ENCODE peak calls at places on chromosomes 5 and 9, in five cellular contexts. D is HCT116, S is SK-N-SH, U is spleen, C is stomach. Y is an unnamed sample. For H3K4me1, the result is how much of the 10 kb centered on the place peaks cover.

GRCh38 chr5:97004423-97005060 is 68.7 kb downstream of the LNPEP start:
- DNase-seq in C (no peak), U (no peak), S (no peak), D (no peak), Y (no peak)

GRCh38 chr9:107489144-107489673 is 360 bp downstream of the KLF4 start:
- DNase-seq in D (no peak), C (no peak), S (no peak), U (peak), Y (no peak)

GRCh38 chr5:96333397-96333790 is 99.7 kb downstream of the PCSK1 start:
- DNase-seq in D (no peak), U (no peak), C (peak), S (no peak), Y (no peak)

GRCh38 chr9:8764041-8764440 is 964.5 kb upstream of the DMAC1 start:
- DNase-seq in S (peak), D (no peak), C (no peak), U (no peak), Y (no peak)

GRCh38 chr5:10423009-10423408 is 18.7 kb upstream of the ROPN1L start:
- DNase-seq in U (no peak), D (no peak), S (no peak), C (no peak), Y (no peak)

GRCh38 chr9:22005083-22005699 is 3.9 kb downstream of the CDKN2B start:
- DNase-seq in U (no peak), C (no peak), S (peak), D (no peak), Y (no peak)

GRCh38 chr9:115117999-115118470 is at the start of gene TNC:
- DNase-seq in U (peak), D (no peak), C (peak), S (peak), Y (peak)

GRCh38 chr5:83331842-83332241 is 139.7 kb upstream of the VCAN start:
- DNase-seq in U (no peak), D (no peak), C (no peak), S (peak), Y (no peak)

GRCh38 chr9:6758418-6759113 is 793 bp downstream of the KDM4C start:
- DNase-seq in U (peak), S (peak), C (peak), D (peak), Y (peak)

GRCh38 chr9:127053057-127053821 is 69.2 kb downstream of the ANGPTL2 start:
- DNase-seq in D (no peak), C (no peak), S (no peak), U (no peak), Y (no peak)

GRCh38 chr5:100900796-100901731 is 2.0 kb downstream of the ST8SIA4 start:
- DNase-seq in C (peak), D (no peak), S (no peak), U (peak), Y (peak)

GRCh38 chr5:13987843-13988464 is 43.5 kb upstream of the DNAH5 start:
- DNase-seq in C (peak), S (peak), U (no peak), D (peak), Y (peak)

GRCh38 chr5:41795125-41795524 is 75.1 kb downstream of the OXCT1 start:
- DNase-seq in C (no peak), S (no peak), U (no peak), D (no peak), Y (no peak)

GRCh38 chr5:139243425-139243965 is 45.3 kb upstream of the SIL1 start:
- DNase-seq in D (no peak), C (no peak), U (no peak), S (no peak), Y (no peak)

GRCh38 chr9:93154293-93154903 is 20.3 kb upstream of the NINJ1 start:
- DNase-seq in C (no peak), U (peak), S (peak), D (no peak), Y (no peak)

GRCh38 chr5:176440932-176441706 is 7.1 kb upstream of the FAF2 start:
- DNase-seq in D (no peak), C (no peak), S (no peak), U (no peak), Y (no peak)

GRCh38 chr5:125699860-125700259 is 723.3 kb upstream of the GRAMD2B start:
- DNase-seq in S (no peak), C (no peak), D (no peak), U (no peak), Y (no peak)

GRCh38 chr5:125700380-125700856 is 722.8 kb upstream of the GRAMD2B start:
- DNase-seq in S (no peak), U (no peak), D (no peak), C (no peak), Y (no peak)

GRCh38 chr5:125695994-125696679 is 727.1 kb upstream of the GRAMD2B start:
- DNase-seq in S (peak), U (no peak), D (peak), C (no peak), Y (no peak)

GRCh38 chr5:125698420-125698819 is 724.8 kb upstream of the GRAMD2B start:
- DNase-seq in U (no peak), D (no peak), S (no peak), C (no peak), Y (no peak)

DNA sequence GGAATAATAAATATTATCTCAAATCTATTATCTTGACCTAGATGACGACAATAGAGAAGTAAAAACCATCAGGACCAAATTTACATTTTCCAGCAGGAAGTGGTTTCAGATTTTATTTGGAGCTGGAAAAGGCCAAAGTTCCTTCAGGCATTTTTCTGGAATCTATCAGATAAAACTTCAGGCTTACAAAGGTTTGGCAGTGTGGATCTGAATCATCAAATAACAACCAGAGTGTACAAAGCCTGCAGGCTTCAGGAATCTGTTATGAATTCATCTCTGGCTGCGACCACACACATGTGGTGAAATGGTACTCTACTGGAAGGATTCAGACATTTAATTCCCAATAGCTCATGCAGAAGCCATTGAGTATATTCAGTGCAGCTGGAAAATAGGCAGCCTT is 726.4 kb upstream of the GRAMD2B start:
- DNase-seq in S (peak), C (no peak), D (no peak), U (no peak), Y (no peak)
- TF ChIP-seq POLR2AphosphoS5 in S (peak), C (no peak), D (no peak), U (no peak), Y (no peak)

GRCh38 chr5:80238778-80239679 is 16.8 kb downstream of the SERINC5 start:
- DNase-seq in S (peak), D (no peak), C (peak), U (no peak), Y (no peak)

GRCh38 chr5:80238078-80238477 is 17.8 kb downstream of the SERINC5 start:
- DNase-seq in D (no peak), S (no peak), C (no peak), U (no peak), Y (no peak)

GRCh38 chr5:80239680-80240367 is 16.0 kb downstream of the SERINC5 start:
- DNase-seq in S (no peak), C (no peak), U (no peak), D (no peak), Y (no peak)

GRCh38 chr5:80234311-80234948 is 21.4 kb downstream of the SERINC5 start:
- DNase-seq in S (no peak), C (no peak), U (no peak), D (no peak), Y (no peak)

GRCh38 chr5:80237243-80237642 is 18.6 kb downstream of the SERINC5 start:
- DNase-seq in U (no peak), C (no peak), S (no peak), D (no peak), Y (no peak)
- H3K4me1 ChIP-seq in U (under half), C (under half), S (under half), D (under half), Y (under half)

GRCh38 chr9:137836831-137837241 is 40.7 kb upstream of the CACNA1B start:
- DNase-seq in U (no peak), C (no peak), S (no peak), D (no peak), Y (no peak)
- TF ChIP-seq POLR2AphosphoS5 in U (no peak), C (no peak), S (no peak), D (no peak), Y (no peak)

DNA sequence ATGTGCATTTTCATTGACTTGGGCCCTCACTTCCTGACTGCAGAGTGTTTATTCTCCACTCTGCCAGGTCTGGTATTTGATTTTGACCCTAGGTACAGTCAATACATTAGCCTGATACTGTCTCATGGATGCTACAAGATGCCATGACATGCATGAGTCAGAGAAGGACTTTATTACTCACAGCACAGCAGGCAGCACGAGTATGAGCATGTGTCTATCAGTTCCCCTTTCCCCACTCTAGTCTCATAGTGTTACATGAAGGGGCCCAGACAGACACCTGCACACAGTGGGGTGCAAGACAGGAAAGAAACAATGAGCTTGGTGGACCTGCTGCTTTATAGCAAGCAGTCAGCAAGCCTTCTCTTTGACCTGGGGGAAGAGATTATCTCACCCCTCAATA is 19.6 kb downstream of the ITGA2 start:
- DNase-seq in C (no peak), D (peak), U (no peak), S (no peak), Y (no peak)
- H3K4me1 ChIP-seq in C (under half), D (under half), U (under half), S (under half), Y (under half)

GRCh38 chr5:136656811-136657210 is 291.5 kb upstream of the TRPC7 start:
- DNase-seq in U (no peak), D (no peak), C (no peak), S (no peak), Y (no peak)

GRCh38 chr5:136655429-136655828 is 290.1 kb upstream of the TRPC7 start:
- DNase-seq in U (no peak), C (no peak), D (no peak), S (no peak), Y (no peak)
- TF ChIP-seq POLR2AphosphoS5 in U (no peak), C (no peak), D (no peak), S (no peak), Y (no peak)

DNA sequence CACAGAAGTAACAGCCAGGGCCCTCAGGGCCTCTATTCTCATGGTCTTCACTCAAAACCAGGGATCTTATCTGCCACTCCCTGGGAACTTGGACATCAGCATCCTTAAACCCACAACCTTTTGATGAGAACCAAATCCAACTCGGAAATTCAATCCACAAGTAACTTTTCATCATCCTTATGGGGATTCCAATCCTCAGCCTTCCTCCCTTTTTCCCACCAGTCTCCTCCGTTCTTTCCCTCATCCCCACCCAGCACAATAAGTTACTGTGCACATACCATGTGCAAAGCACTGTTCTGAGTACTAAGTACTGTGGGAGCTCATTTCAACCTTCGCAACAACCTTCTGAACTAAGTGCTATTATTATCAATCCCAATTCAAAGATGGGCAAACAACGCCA is 17.0 kb downstream of the GOLPH3 start:
- DNase-seq in U (no peak), D (no peak), C (no peak), S (no peak), Y (no peak)
- H3K4me1 ChIP-seq in U (half or more), D (under half), C (under half), S (under half), Y (under half)

GRCh38 chr5:53392073-53392472 is 88.4 kb upstream of the FST start:
- DNase-seq in U (no peak), D (no peak), S (no peak), C (no peak), Y (no peak)
- TF ChIP-seq POLR2AphosphoS5 in U (no peak), D (no peak), S (no peak), C (no peak), Y (no peak)

GRCh38 chr5:79835220-79835714 is 145.6 kb downstream of the CMYA5 start:
- DNase-seq in C (no peak), U (no peak), D (no peak), S (no peak), Y (no peak)

GRCh38 chr5:79840085-79840990 is 150.7 kb downstream of the CMYA5 start:
- DNase-seq in S (no peak), D (no peak), C (no peak), U (no peak), Y (no peak)

GRCh38 chr5:79834420-79835219 is 145.0 kb downstream of the CMYA5 start:
- DNase-seq in U (no peak), D (no peak), S (no peak), C (no peak), Y (no peak)

GRCh38 chr5:79841172-79841571 is 149.9 kb downstream of the MTX3 start:
- DNase-seq in D (no peak), U (no peak), S (no peak), C (no peak), Y (no peak)

GRCh38 chr5:79837707-79838620 is 148.3 kb downstream of the CMYA5 start:
- DNase-seq in D (no peak), S (no peak), C (no peak), U (no peak), Y (no peak)
- H3K4me1 ChIP-seq in D (under half), S (under half), C (under half), U (under half), Y (under half)